ENCODE peak calls at places on chromosomes 5 and 9, in five cellular contexts. Q, R, D, M and X are unnamed samples.

GRCh38 chr5:38720691-38721361 is 125.0 kb upstream of the OSMR start:
- DNase-seq in M (no peak), D (no peak), Q (no peak), R (no peak), X (no peak)

GRCh38 chr5:79236364-79236969 is 536 bp downstream of the JMY start:
- DNase-seq in M (no peak), R (peak; percentile 23), Q (peak; percentile 65), D (no peak), X (peak; percentile 70)

GRCh38 chr9:25935188-25935587 is 256.9 kb upstream of the TUSC1 start:
- DNase-seq in R (no peak), M (no peak), Q (no peak), D (no peak), X (no peak)

GRCh38 chr5:14270212-14270702 is 127.1 kb downstream of the TRIO start:
- DNase-seq in Q (peak; percentile 81), R (peak; percentile 54), M (no peak), D (no peak), X (peak; percentile 88)

GRCh38 chr5:74394924-74395880 is 245.3 kb downstream of the ENC1 start:
- DNase-seq in R (peak; percentile 6), D (peak; percentile 90), M (peak; percentile 82), Q (peak; percentile 71), X (peak; percentile 90)

GRCh38 chr5:127187711-127188110 is 102.9 kb upstream of the MEGF10 start:
- DNase-seq in R (no peak), Q (no peak), D (no peak), M (no peak), X (no peak)

GRCh38 chr9:76572205-76572550 is 113.2 kb downstream of the GCNT1 start:
- DNase-seq in M (no peak), Q (no peak), D (no peak), R (no peak), X (peak; percentile 32)

GRCh38 chr5:55446690-55447351 is 87.9 kb downstream of the PLPP1 start:
- DNase-seq in M (no peak), Q (no peak), R (no peak), D (no peak), X (no peak)

GRCh38 chr9:69604568-69605219 is 67.5 kb downstream of the APBA1 start:
- DNase-seq in D (no peak), Q (no peak), R (no peak), M (no peak), X (no peak)

GRCh38 chr9:71710856-71711255 is 57.5 kb downstream of the CEMIP2 start:
- DNase-seq in D (peak; percentile 64), R (no peak), Q (no peak), M (no peak), X (no peak)

DNA sequence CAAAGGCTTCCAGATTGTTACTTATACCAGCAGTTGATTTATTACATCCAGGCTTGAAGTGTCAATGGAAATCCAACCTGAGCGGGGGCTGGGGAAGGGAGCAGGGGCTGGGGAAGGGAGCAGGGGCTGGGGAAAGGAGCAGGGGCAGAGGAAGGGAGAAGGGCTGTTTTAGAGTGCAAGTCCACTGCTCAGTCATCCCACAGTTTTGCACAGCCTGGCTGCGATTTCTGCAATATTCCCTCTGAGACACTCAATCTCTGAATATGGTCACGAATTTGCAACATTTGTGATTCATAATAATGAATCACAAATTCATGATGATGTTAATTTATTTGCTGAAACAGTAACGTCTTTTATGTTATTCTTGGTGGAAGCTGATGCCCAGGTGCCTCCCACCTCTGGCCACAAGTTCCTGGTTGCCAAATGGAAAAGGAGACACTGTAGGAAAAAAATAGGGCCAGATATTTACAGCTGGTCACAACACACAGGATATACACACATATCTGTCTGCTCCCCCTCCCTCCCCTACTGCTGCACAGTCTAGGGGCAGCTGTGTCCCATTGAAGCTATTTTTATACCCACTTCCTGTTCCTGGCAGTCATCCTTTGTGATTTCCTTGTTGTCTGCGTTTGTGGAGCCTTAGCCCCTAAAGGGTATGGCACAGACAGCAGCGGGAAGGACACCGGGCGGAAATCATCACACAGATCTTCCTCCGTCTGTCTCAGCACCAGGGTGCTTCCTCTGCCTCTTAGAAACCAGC is 325.1 kb downstream of the GADD45G start:
- DNase-seq in Q (no peak), M (no peak), R (peak; percentile 62), D (no peak), X (no peak)
- H4K20me1 ChIP-seq in Q (no peaks in the 10 kb centered on the region), M (no peaks in the 10 kb centered on the region), R (no peaks in the 10 kb centered on the region), D (no peaks in the 10 kb centered on the region), X (no peaks in the 10 kb centered on the region)

GRCh38 chr9:8600914-8601680 is 801.5 kb upstream of the DMAC1 start:
- DNase-seq in R (no peak), M (no peak), Q (peak; percentile 13), D (no peak), X (no peak)
- H3K4me3 ChIP-seq in R (no peak overlapping the region), M (no peak overlapping the region), Q (no peak overlapping the region), D (no peak overlapping the region), X (no peak overlapping the region)

GRCh38 chr9:123255718-123256117 is 12.7 kb downstream of the STRBP start:
- DNase-seq in M (no peak), D (no peak), Q (no peak), R (no peak), X (no peak)
- H4K20me1 ChIP-seq in M (peaks cover 8% of the 10 kb centered on the region), D (no peaks in the 10 kb centered on the region), Q (peaks cover 10% of the 10 kb centered on the region), R (no peaks in the 10 kb centered on the region), X (peaks cover 55% of the 10 kb centered on the region)

DNA sequence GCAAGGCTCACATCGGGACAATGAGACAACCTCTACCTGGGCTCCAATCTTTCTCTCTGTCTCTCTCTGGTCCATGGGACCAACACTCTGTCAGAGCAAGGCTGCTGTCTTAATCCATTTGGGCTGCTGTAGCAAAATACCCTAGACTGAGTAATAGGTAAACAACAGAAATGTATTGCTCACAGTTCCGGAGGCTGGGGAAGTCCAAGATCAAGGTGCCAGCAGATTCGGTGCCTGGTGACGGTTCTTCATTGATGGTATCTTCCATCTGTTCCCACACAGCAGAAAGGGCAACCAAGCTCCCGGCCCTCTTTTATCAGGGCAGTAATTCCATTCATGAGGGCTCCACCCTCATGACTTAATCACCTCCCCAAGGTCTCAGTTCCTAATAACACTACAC is 61.3 kb upstream of the SPOCK1 start:
- DNase-seq in R (peak; percentile 54), D (no peak), M (no peak), Q (no peak), X (no peak)
- H3K4me3 ChIP-seq in R (no peak overlapping the region), D (no peak overlapping the region), M (no peak overlapping the region), Q (no peak overlapping the region), X (no peak overlapping the region)

DNA sequence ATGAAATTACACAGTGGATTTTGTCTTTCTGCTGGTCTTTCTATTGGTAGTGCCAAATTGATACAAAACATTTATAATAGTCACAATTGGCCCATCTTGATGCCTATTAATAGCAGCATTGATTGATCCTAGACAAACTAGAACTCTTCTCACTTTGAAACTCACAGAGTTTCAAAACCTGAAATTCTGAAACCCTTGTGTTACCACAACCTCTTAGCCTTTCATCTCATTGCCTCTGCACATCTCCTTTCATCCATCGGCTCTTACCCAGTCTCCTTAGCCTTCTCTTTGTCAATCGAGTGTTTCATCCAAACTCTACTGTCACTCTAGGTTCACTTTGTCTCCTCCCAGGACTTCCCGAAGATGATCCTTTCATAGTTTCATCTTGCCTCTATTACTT is 22.1 kb downstream of the PLPPR1 start:
- DNase-seq in D (no peak), R (no peak), Q (no peak), M (no peak), X (no peak)
- H4K20me1 ChIP-seq in D (no peaks in the 10 kb centered on the region), R (no peaks in the 10 kb centered on the region), Q (no peaks in the 10 kb centered on the region), M (no peaks in the 10 kb centered on the region), X (no peaks in the 10 kb centered on the region)

GRCh38 chr5:42828661-42829060 is 17.0 kb upstream of the SELENOP start:
- DNase-seq in M (no peak), D (no peak), Q (peak; percentile 71), R (no peak), X (no peak)

GRCh38 chr5:42825422-42826148 is 13.9 kb upstream of the SELENOP start:
- DNase-seq in Q (no peak), R (no peak), M (no peak), D (no peak), X (no peak)

GRCh38 chr5:42824347-42824976 is 12.8 kb upstream of the SELENOP start:
- DNase-seq in R (no peak), D (no peak), Q (no peak), M (no peak), X (no peak)

GRCh38 chr5:42830924-42831323 is 19.2 kb upstream of the SELENOP start:
- DNase-seq in Q (no peak), D (no peak), R (no peak), M (no peak), X (no peak)

GRCh38 chr5:42826757-42827156 is 15.1 kb upstream of the SELENOP start:
- DNase-seq in R (no peak), D (no peak), M (no peak), Q (no peak), X (no peak)
- H3K4me3 ChIP-seq in R (no peak overlapping the region), D (no peak overlapping the region), M (no peak overlapping the region), Q (no peak overlapping the region), X (no peak overlapping the region)